ENCODE peak calls at places on chromosomes 5 and 9, in nine cellular contexts. R, G, T, E, P, J, H, Z and Q are unnamed samples.

GRCh38 chr5:106292654-106293053 is 1378.1 kb downstream of the EFNA5 start:
- DNase-seq in R (no peak), G (no peak), T (no peak), E (no peak), P (no peak), J (no peak), H (no peak), Z (no peak), Q (no peak)

GRCh38 chr5:179212870-179213269 is 132.4 kb downstream of the ADAMTS2 start:
- DNase-seq in R (no peak), G (no peak), T (no peak), E (no peak), P (no peak), J (no peak), H (no peak), Z (no peak), Q (peak; percentile 61)

GRCh38 chr5:139418804-139419203 is 14.9 kb upstream of the SPATA24 start:
- DNase-seq in R (no peak), G (no peak), T (no peak), E (no peak), P (no peak), J (peak; percentile 18), H (no peak), Z (no peak), Q (no peak)

GRCh38 chr5:54743997-54744788 is 226.6 kb downstream of the SNX18 start:
- DNase-seq in R (peak; percentile 29), G (peak; percentile 74), T (peak; percentile 54), E (no peak), P (no peak), J (no peak), H (no peak), Z (no peak), Q (no peak)

GRCh38 chr5:106843812-106844416 is 826.8 kb downstream of the EFNA5 start:
- DNase-seq in R (no peak), G (peak; percentile 67), T (no peak), E (no peak), P (no peak), J (no peak), H (no peak), Z (no peak), Q (no peak)

GRCh38 chr5:27472875-27473274 is 434.5 kb upstream of the CDH9 start:
- DNase-seq in R (no peak), G (no peak), T (no peak), E (no peak), P (no peak), J (no peak), H (no peak), Z (no peak), Q (no peak)

GRCh38 chr5:176174345-176175025 is 63.7 kb upstream of the SIMC1 start:
- DNase-seq in R (no peak), G (no peak), T (no peak), E (no peak), P (no peak), J (no peak), H (peak; percentile 64), Z (no peak), Q (no peak)

GRCh38 chr5:180343110-180343845 is 9.9 kb downstream of the GFPT2 start:
- DNase-seq in R (no peak), G (peak; percentile 9), T (no peak), E (peak; percentile 74), P (no peak), J (no peak), H (no peak), Z (no peak), Q (peak; percentile 31)

GRCh38 chr9:111691686-111692329 is 30.4 kb downstream of the GNG10 start:
- DNase-seq in R (no peak), G (peak; percentile 73), T (no peak), E (no peak), P (no peak), J (no peak), H (no peak), Z (no peak), Q (no peak)

GRCh38 chr9:33133186-33133585 is 34.0 kb downstream of the B4GALT1 start:
- DNase-seq in R (no peak), G (no peak), T (no peak), E (no peak), P (peak; percentile 45), J (no peak), H (no peak), Z (peak; percentile 6), Q (no peak)

GRCh38 chr5:14663734-14664269 is 716 bp upstream of the OTULIN start:
- DNase-seq in R (no peak), G (peak; percentile 11), T (no peak), E (no peak), P (no peak), J (no peak), H (no peak), Z (no peak), Q (no peak)

GRCh38 chr9:130629443-130630090 is 34.8 kb upstream of the PRDM12 start:
- DNase-seq in R (no peak), G (no peak), T (no peak), E (peak; percentile 47), P (no peak), J (peak; percentile 23), H (no peak), Z (no peak), Q (no peak)

GRCh38 chr9:121861501-121862180 is 210.2 kb downstream of the DAB2IP start:
- DNase-seq in R (no peak), G (peak; percentile 21), T (no peak), E (peak; percentile 74), P (no peak), J (peak; percentile 50), H (peak; percentile 52), Z (no peak), Q (no peak)

GRCh38 chr5:143964919-143965318 is 153.0 kb downstream of the HMHB1 start:
- DNase-seq in R (no peak), G (no peak), T (no peak), E (no peak), P (no peak), J (no peak), H (no peak), Z (no peak), Q (no peak)

GRCh38 chr9:111985315-111985714 is 88.7 kb downstream of the UGCG start:
- DNase-seq in R (no peak), G (no peak), T (no peak), E (no peak), P (no peak), J (no peak), H (no peak), Z (no peak), Q (no peak)

GRCh38 chr9:89477395-89477794 is 20.5 kb downstream of the SEMA4D start:
- DNase-seq in R (no peak), G (no peak), T (no peak), E (no peak), P (peak; percentile 45), J (no peak), H (no peak), Z (no peak), Q (no peak)

GRCh38 chr5:107135391-107135790 is 535.3 kb downstream of the EFNA5 start:
- DNase-seq in R (no peak), G (no peak), T (no peak), E (no peak), P (no peak), J (no peak), H (no peak), Z (no peak), Q (no peak)

GRCh38 chr5:37875051-37875787 is 35.4 kb upstream of the GDNF start:
- DNase-seq in R (no peak), G (peak; percentile 20), T (no peak), E (no peak), P (no peak), J (no peak), H (no peak), Z (no peak), Q (no peak)

DNA sequence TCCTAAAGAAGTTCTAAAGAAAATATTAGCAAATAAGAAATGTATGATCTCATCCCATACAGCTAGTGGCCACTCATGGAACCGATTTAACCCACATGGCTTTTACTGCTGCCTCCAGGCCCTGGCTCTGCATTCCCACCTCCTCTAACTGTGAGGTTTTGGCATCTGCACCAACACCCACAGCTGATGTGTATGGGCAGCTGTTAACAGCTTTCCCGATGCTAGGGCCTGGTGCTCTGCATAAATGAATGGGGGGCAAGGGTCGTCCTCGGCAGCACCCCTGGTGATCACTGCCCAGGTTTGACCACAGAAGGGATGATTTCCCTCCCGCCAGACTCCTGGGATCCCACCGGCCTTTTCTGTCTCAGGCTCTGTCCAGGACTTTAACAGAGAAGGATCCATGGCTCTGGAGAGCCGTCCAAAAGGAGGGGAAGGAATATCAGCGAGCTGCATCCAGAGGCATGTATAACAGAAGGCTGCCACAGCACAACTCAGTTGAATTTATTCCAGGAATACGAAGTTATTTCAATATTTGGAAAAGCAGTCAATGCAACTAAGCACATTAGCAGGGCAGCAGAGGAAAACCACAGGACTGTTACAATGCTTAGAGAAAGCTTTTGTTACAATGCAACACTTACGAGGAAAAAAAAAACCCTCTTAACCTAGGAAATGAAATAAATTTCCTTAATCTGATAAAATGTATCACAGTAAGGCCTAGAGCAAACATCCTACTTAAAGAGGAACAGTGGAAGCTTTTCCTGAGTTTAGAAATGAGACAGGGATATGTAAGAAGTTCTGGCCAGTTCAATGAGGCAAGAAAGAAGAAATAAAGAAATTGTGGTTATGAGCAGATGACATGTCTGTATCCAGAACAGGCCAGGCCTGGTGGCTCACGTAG is 63.1 kb downstream of the NACC2 start:
- DNase-seq in R (no peak), G (no peak), T (peak; percentile 36), E (no peak), P (no peak), J (no peak), H (no peak), Z (no peak), Q (peak; percentile 8)
- H3K27ac ChIP-seq in R (no peak overlapping the region), G (no peak overlapping the region), T (peak overlapping the region; percentile 38), E (no peak overlapping the region), P (no peak overlapping the region), J (no peak overlapping the region), H (no peak overlapping the region), Z (no peak overlapping the region), Q (peak overlapping the region; percentile 9)

GRCh38 chr5:123098767-123099513 is 9.9 kb downstream of the PRDM6 start:
- DNase-seq in R (no peak), G (no peak), T (no peak), E (no peak), P (no peak), J (no peak), H (no peak), Z (no peak), Q (no peak)
- H3K27me3 ChIP-seq in R (peaks cover 4% of the 10 kb centered on the region), G (peaks cover 93% of the 10 kb centered on the region), T (peaks cover 66% of the 10 kb centered on the region), E (peaks cover 66% of the 10 kb centered on the region), P (peaks cover 82% of the 10 kb centered on the region), J (peaks cover 78% of the 10 kb centered on the region), H (peaks cover 29% of the 10 kb centered on the region), Z (no peaks in the 10 kb centered on the region), Q (peaks cover 52% of the 10 kb centered on the region)

GRCh38 chr9:129455151-129455995 is 165.5 kb downstream of the C9orf50 start:
- DNase-seq in R (no peak), G (peak; percentile 71), T (no peak), E (no peak), P (no peak), J (no peak), H (no peak), Z (no peak), Q (peak; percentile 59)
- H3K4me1 ChIP-seq in R (peaks cover 29% of the 10 kb centered on the region), G (peaks cover 33% of the 10 kb centered on the region), T (peaks cover 22% of the 10 kb centered on the region), E (no peaks in the 10 kb centered on the region), P (peaks cover 41% of the 10 kb centered on the region), J (peaks cover 40% of the 10 kb centered on the region), H (peaks cover 65% of the 10 kb centered on the region), Z (peaks cover 4% of the 10 kb centered on the region), Q (peaks cover 25% of the 10 kb centered on the region)

DNA sequence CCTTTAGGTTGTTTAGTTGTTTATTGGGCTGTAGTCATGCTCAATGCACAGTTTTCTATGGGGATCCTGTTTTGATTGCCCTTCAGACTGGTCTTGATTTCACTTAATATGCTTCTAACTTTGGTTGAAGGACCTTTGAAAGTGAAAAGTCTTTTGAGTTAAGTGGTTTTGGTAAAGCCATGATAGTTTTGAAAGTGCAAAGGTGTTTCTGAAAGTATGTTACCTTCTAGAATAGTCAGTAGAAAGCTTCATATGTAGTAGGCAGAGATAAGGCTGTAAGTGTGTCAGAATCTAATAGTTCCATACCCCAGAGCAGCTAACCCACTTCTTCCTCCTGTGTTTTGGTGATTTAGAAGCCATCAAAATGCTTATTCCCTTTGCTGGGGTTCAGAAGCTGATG is 46.1 kb downstream of the RASGRF2 start:
- DNase-seq in R (no peak), G (no peak), T (no peak), E (no peak), P (no peak), J (no peak), H (no peak), Z (no peak), Q (no peak)
- H3K27ac ChIP-seq in R (peak overlapping the region; percentile 11), G (no peak overlapping the region), T (no peak overlapping the region), E (no peak overlapping the region), P (no peak overlapping the region), J (peak overlapping the region; percentile 31), H (no peak overlapping the region), Z (no peak overlapping the region), Q (no peak overlapping the region)